ENCODE peak calls at places on chromosomes 3 and 15, in six cellular contexts. One of them, this sample, is unnamed.
A peak's percentile ranks its signal among the peaks of the same experiment; 100 is the strongest.

GRCh38 chr15:28878209-28878608 is 7.6 kb upstream of the APBA2 start:
- DNase-seq in heart right ventricle: no peak
- DNase-seq in IMR-90: no peak
- DNase-seq in SK-N-SH: no peak
- DNase-seq in CD8-positive, alpha-beta T cell: no peak
- DNase-seq in H9: no peak
- DNase-seq in this sample: no peak

GRCh38 chr15:67172172-67172571 is 82.3 kb downstream of the AAGAB start:
- DNase-seq in H9: no peak
- DNase-seq in SK-N-SH: no peak
- DNase-seq in IMR-90: peak; percentile 63
- DNase-seq in heart right ventricle: no peak
- DNase-seq in CD8-positive, alpha-beta T cell: no peak
- DNase-seq in this sample: no peak

GRCh38 chr15:91589360-91589759 is 264.1 kb upstream of the SLCO3A1 start:
- DNase-seq in H9: no peak
- DNase-seq in heart right ventricle: no peak
- DNase-seq in SK-N-SH: no peak
- DNase-seq in CD8-positive, alpha-beta T cell: no peak
- DNase-seq in IMR-90: no peak
- DNase-seq in this sample: no peak

GRCh38 chr3:124584552-124585391 is 145.5 kb upstream of the UMPS start:
- DNase-seq in CD8-positive, alpha-beta T cell: peak; percentile 16
- DNase-seq in heart right ventricle: peak; percentile 79
- DNase-seq in IMR-90: peak; percentile 22
- DNase-seq in SK-N-SH: peak; percentile 91
- DNase-seq in H9: peak; percentile 90
- DNase-seq in this sample: peak; percentile 69

GRCh38 chr3:134134240-134134639 is 104.5 kb upstream of the SLCO2A1 start:
- DNase-seq in IMR-90: no peak
- DNase-seq in H9: no peak
- DNase-seq in CD8-positive, alpha-beta T cell: no peak
- DNase-seq in heart right ventricle: no peak
- DNase-seq in SK-N-SH: no peak
- DNase-seq in this sample: no peak

GRCh38 chr15:58019503-58020376 is 45.8 kb downstream of the ALDH1A2 start:
- DNase-seq in heart right ventricle: no peak
- DNase-seq in SK-N-SH: no peak
- DNase-seq in IMR-90: peak; percentile 2
- DNase-seq in CD8-positive, alpha-beta T cell: no peak
- DNase-seq in H9: no peak
- DNase-seq in this sample: no peak

GRCh38 chr15:86231864-86232801 is 152.5 kb downstream of the AGBL1 start:
- DNase-seq in CD8-positive, alpha-beta T cell: peak; percentile 11
- DNase-seq in IMR-90: no peak
- DNase-seq in SK-N-SH: peak; percentile 65
- DNase-seq in heart right ventricle: peak; percentile 6
- DNase-seq in H9: peak; percentile 72
- DNase-seq in this sample: peak; percentile 28

GRCh38 chr15:36644156-36644896 is 64.9 kb downstream of the CDIN1 start:
- DNase-seq in IMR-90: no peak
- DNase-seq in CD8-positive, alpha-beta T cell: no peak
- DNase-seq in heart right ventricle: no peak
- DNase-seq in SK-N-SH: no peak
- DNase-seq in H9: no peak
- DNase-seq in this sample: no peak

GRCh38 chr15:59158701-59159034 is 48.0 kb upstream of the LDHAL6B start:
- DNase-seq in CD8-positive, alpha-beta T cell: no peak
- DNase-seq in IMR-90: no peak
- DNase-seq in SK-N-SH: no peak
- DNase-seq in H9: no peak
- DNase-seq in heart right ventricle: no peak
- DNase-seq in this sample: no peak

GRCh38 chr3:160486459-160486869 is 36.9 kb upstream of the TRIM59 start:
- DNase-seq in SK-N-SH: peak; percentile 27
- DNase-seq in CD8-positive, alpha-beta T cell: no peak
- DNase-seq in IMR-90: peak; percentile 71
- DNase-seq in H9: no peak
- DNase-seq in heart right ventricle: no peak
- DNase-seq in this sample: no peak

GRCh38 chr15:64430000-64430735 is 30.2 kb upstream of the ZNF609 start:
- DNase-seq in H9: peak; percentile 77
- DNase-seq in CD8-positive, alpha-beta T cell: peak; percentile 22
- DNase-seq in heart right ventricle: peak; percentile 30
- DNase-seq in SK-N-SH: no peak
- DNase-seq in IMR-90: peak; percentile 93
- DNase-seq in this sample: peak; percentile 17

GRCh38 chr15:81001180-81002003 is 669 bp downstream of the TLNRD1 start:
- DNase-seq in IMR-90: peak; percentile 35
- DNase-seq in SK-N-SH: peak; percentile 77
- DNase-seq in H9: peak; percentile 48
- DNase-seq in CD8-positive, alpha-beta T cell: peak; percentile 24
- DNase-seq in heart right ventricle: peak; percentile 75
- DNase-seq in this sample: peak; percentile 35

GRCh38 chr3:57572096-57572495 is 16.0 kb downstream of the PDE12 start:
- DNase-seq in heart right ventricle: no peak
- DNase-seq in H9: no peak
- DNase-seq in CD8-positive, alpha-beta T cell: no peak
- DNase-seq in SK-N-SH: no peak
- DNase-seq in IMR-90: no peak
- DNase-seq in this sample: no peak

GRCh38 chr3:151918253-151919029 is 45.0 kb downstream of the SUCNR1 start:
- DNase-seq in heart right ventricle: no peak
- DNase-seq in H9: no peak
- DNase-seq in IMR-90: peak; percentile 75
- DNase-seq in SK-N-SH: peak; percentile 12
- DNase-seq in CD8-positive, alpha-beta T cell: no peak
- DNase-seq in this sample: no peak

GRCh38 chr3:162541923-162542322 is 1045.3 kb downstream of the OTOL1 start:
- DNase-seq in SK-N-SH: no peak
- DNase-seq in H9: no peak
- DNase-seq in heart right ventricle: no peak
- DNase-seq in CD8-positive, alpha-beta T cell: no peak
- DNase-seq in IMR-90: no peak
- DNase-seq in this sample: no peak

GRCh38 chr3:48407542-48408099 is 22.3 kb downstream of the PLXNB1 start:
- DNase-seq in SK-N-SH: no peak
- DNase-seq in CD8-positive, alpha-beta T cell: no peak
- DNase-seq in heart right ventricle: peak; percentile 2
- DNase-seq in H9: no peak
- DNase-seq in IMR-90: no peak
- DNase-seq in this sample: no peak

GRCh38 chr3:12158387-12159226 is at the start of gene TIMP4:
- DNase-seq in CD8-positive, alpha-beta T cell: no peak
- DNase-seq in heart right ventricle: peak; percentile 34
- DNase-seq in H9: peak; percentile 63
- DNase-seq in SK-N-SH: no peak
- DNase-seq in IMR-90: peak; percentile 28
- DNase-seq in this sample: no peak

GRCh38 chr3:187211532-187212274 is 14.4 kb downstream of the RTP1 start:
- DNase-seq in heart right ventricle: no peak
- DNase-seq in CD8-positive, alpha-beta T cell: no peak
- DNase-seq in H9: no peak
- DNase-seq in SK-N-SH: no peak
- DNase-seq in IMR-90: peak; percentile 38
- DNase-seq in this sample: no peak

GRCh38 chr3:174356596-174356995 is 502.5 kb upstream of the NAALADL2 start:
- DNase-seq in H9: no peak
- DNase-seq in IMR-90: no peak
- DNase-seq in CD8-positive, alpha-beta T cell: no peak
- DNase-seq in heart right ventricle: no peak
- DNase-seq in SK-N-SH: no peak
- DNase-seq in this sample: no peak

GRCh38 chr3:73029321-73029796 is 32.1 kb upstream of the EBLN2 start:
- DNase-seq in H9: no peak
- DNase-seq in heart right ventricle: no peak
- DNase-seq in CD8-positive, alpha-beta T cell: no peak
- DNase-seq in IMR-90: peak; percentile 93
- DNase-seq in SK-N-SH: no peak
- DNase-seq in this sample: no peak

GRCh38 chr3:196749125-196749524 is 9.5 kb downstream of the PAK2 start:
- DNase-seq in CD8-positive, alpha-beta T cell: no peak
- DNase-seq in heart right ventricle: no peak
- DNase-seq in SK-N-SH: no peak
- DNase-seq in IMR-90: no peak
- DNase-seq in H9: no peak
- DNase-seq in this sample: no peak

GRCh38 chr3:196754215-196754937 is 14.7 kb downstream of the PAK2 start:
- DNase-seq in IMR-90: no peak
- DNase-seq in CD8-positive, alpha-beta T cell: no peak
- DNase-seq in SK-N-SH: peak; percentile 30
- DNase-seq in H9: no peak
- DNase-seq in heart right ventricle: no peak
- DNase-seq in this sample: no peak

GRCh38 chr3:196756738-196757137 is 17.1 kb downstream of the PAK2 start:
- DNase-seq in H9: no peak
- DNase-seq in CD8-positive, alpha-beta T cell: no peak
- DNase-seq in heart right ventricle: no peak
- DNase-seq in IMR-90: no peak
- DNase-seq in SK-N-SH: no peak
- DNase-seq in this sample: no peak

GRCh38 chr3:196757876-196758739 is 18.5 kb downstream of the PAK2 start:
- DNase-seq in IMR-90: peak; percentile 89
- DNase-seq in heart right ventricle: no peak
- DNase-seq in CD8-positive, alpha-beta T cell: no peak
- DNase-seq in SK-N-SH: no peak
- DNase-seq in H9: no peak
- DNase-seq in this sample: no peak

DNA sequence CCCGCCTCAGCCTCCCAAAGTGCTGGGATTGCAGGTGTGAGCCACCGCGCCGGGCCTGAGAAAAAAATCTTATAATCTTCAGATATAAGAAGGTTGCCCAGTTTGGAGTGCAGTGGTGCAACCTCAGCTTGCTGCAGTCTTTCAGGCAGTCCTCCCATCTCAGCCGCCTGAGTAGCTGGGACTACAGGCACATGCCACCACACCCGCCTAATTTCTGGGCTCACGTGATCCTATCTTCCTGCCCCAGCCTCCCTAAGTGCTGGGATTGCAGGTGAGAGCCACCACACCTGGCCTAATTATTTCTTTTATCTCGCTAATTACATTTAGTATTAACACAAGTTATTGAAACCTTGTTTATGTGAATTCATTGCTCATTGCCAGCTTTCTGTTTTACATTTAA is 13.5 kb downstream of the PAK2 start:
- DNase-seq in SK-N-SH: no peak
- DNase-seq in heart right ventricle: no peak
- DNase-seq in CD8-positive, alpha-beta T cell: no peak
- DNase-seq in H9: no peak
- DNase-seq in IMR-90: no peak
- DNase-seq in this sample: no peak
- H3K9me3 ChIP-seq in SK-N-SH: peaks cover 10% of the 10 kb centered on the region
- H3K9me3 ChIP-seq in heart right ventricle: peaks cover 17% of the 10 kb centered on the region
- H3K9me3 ChIP-seq in CD8-positive, alpha-beta T cell: peaks cover 6% of the 10 kb centered on the region
- H3K9me3 ChIP-seq in H9: peaks cover 11% of the 10 kb centered on the region
- H3K9me3 ChIP-seq in IMR-90: no peaks in the 10 kb centered on the region
- H3K9me3 ChIP-seq in this sample: no peaks in the 10 kb centered on the region

GRCh38 chr3:191100516-191100915 is 98.5 kb upstream of the OSTN start:
- DNase-seq in heart right ventricle: no peak
- DNase-seq in CD8-positive, alpha-beta T cell: no peak
- DNase-seq in H9: no peak
- DNase-seq in SK-N-SH: no peak
- DNase-seq in IMR-90: no peak
- DNase-seq in this sample: no peak

DNA sequence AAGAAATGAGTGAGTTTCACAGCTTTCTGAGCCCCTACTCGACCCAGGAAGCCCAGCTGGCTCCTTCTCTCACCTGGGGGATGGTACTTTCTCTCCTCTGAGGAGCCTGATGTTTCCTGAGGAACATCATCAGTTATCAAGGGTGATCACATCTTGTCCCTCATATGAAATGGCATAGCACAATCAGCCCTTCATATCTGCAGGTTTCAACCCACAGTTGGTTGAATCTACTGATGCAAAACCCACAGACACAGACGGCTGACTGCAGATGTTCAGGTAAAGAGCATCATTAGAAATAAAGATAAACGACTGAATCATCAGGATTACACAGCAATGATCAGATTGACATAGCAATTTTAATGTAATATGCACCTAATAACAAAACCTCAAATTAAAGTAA is 93.6 kb upstream of the OSTN start:
- DNase-seq in SK-N-SH: no peak
- DNase-seq in heart right ventricle: no peak
- DNase-seq in CD8-positive, alpha-beta T cell: no peak
- DNase-seq in IMR-90: no peak
- DNase-seq in H9: no peak
- DNase-seq in this sample: no peak
- H3K9me3 ChIP-seq in SK-N-SH: no peaks in the 10 kb centered on the region
- H3K9me3 ChIP-seq in heart right ventricle: no peaks in the 10 kb centered on the region
- H3K9me3 ChIP-seq in CD8-positive, alpha-beta T cell: no peaks in the 10 kb centered on the region
- H3K9me3 ChIP-seq in IMR-90: no peaks in the 10 kb centered on the region
- H3K9me3 ChIP-seq in H9: no peaks in the 10 kb centered on the region
- H3K9me3 ChIP-seq in this sample: no peaks in the 10 kb centered on the region

DNA sequence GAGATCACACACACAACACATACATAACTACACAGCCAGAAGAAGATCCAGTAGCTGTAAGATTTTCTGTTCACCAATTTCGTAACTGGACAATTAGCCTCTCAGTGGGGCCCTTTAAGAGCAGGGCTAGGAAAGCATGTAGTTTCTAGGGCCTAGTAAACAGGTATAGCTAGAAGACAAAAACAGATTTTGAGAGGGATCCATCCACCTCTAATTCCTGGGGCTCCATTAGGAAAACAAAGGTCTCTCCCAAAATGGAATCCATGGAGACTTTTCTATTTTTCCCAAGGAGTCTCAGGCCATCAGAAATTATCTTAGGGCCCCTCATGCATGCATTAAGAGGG is 10.5 kb downstream of the KIF15 start:
- DNase-seq in SK-N-SH: no peak
- DNase-seq in heart right ventricle: no peak
- DNase-seq in H9: no peak
- DNase-seq in CD8-positive, alpha-beta T cell: no peak
- DNase-seq in IMR-90: no peak
- DNase-seq in this sample: no peak
- H3K9me3 ChIP-seq in SK-N-SH: peaks cover 18% of the 10 kb centered on the region
- H3K9me3 ChIP-seq in heart right ventricle: peaks cover 20% of the 10 kb centered on the region
- H3K9me3 ChIP-seq in H9: peaks cover 25% of the 10 kb centered on the region
- H3K9me3 ChIP-seq in CD8-positive, alpha-beta T cell: peaks cover 3% of the 10 kb centered on the region
- H3K9me3 ChIP-seq in IMR-90: peaks cover 17% of the 10 kb centered on the region
- H3K9me3 ChIP-seq in this sample: peaks cover 12% of the 10 kb centered on the region

DNA sequence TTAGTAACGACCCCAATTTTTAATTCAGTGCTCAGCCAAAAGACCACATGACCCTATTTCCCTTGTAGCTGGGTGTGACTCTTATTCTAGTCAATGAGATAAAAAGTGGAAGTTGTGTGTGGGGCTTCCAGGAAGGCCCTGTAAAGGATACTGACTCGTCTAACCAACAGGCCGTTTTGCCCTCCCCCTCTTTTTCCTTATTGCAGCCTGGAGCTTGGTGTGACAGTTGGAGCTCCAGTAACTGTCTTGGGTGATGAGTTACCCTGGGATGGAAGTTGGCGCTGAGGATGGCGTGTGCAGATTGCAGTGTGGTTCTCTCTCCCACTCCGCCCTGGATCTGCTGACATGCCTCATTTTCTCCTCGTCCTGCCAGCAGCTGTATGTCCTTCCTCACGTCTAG is 209.3 kb upstream of the PROK2 start:
- DNase-seq in IMR-90: no peak
- DNase-seq in H9: no peak
- DNase-seq in heart right ventricle: no peak
- DNase-seq in SK-N-SH: no peak
- DNase-seq in CD8-positive, alpha-beta T cell: no peak
- DNase-seq in this sample: no peak
- H3K9me3 ChIP-seq in IMR-90: no peaks in the 10 kb centered on the region
- H3K9me3 ChIP-seq in H9: peaks cover 5% of the 10 kb centered on the region
- H3K9me3 ChIP-seq in heart right ventricle: no peaks in the 10 kb centered on the region
- H3K9me3 ChIP-seq in SK-N-SH: no peaks in the 10 kb centered on the region
- H3K9me3 ChIP-seq in CD8-positive, alpha-beta T cell: no peaks in the 10 kb centered on the region
- H3K9me3 ChIP-seq in this sample: no peaks in the 10 kb centered on the region

GRCh38 chr3:17590465-17590864 is 152.0 kb downstream of the TBC1D5 start:
- DNase-seq in IMR-90: no peak
- DNase-seq in heart right ventricle: no peak
- DNase-seq in H9: no peak
- DNase-seq in SK-N-SH: no peak
- DNase-seq in CD8-positive, alpha-beta T cell: no peak
- DNase-seq in this sample: no peak
- H3K9me3 ChIP-seq in IMR-90: peaks cover 4% of the 10 kb centered on the region
- H3K9me3 ChIP-seq in heart right ventricle: peaks cover 37% of the 10 kb centered on the region
- H3K9me3 ChIP-seq in H9: no peaks in the 10 kb centered on the region
- H3K9me3 ChIP-seq in SK-N-SH: peaks cover 6% of the 10 kb centered on the region
- H3K9me3 ChIP-seq in CD8-positive, alpha-beta T cell: peaks cover 6% of the 10 kb centered on the region
- H3K9me3 ChIP-seq in this sample: peaks cover 7% of the 10 kb centered on the region

This sample was measured in WERI-Rb-1.